ENCODE peak calls at places on chromosomes 1 and 21, in six cellular contexts. P is stimulated activated naive CD8-positive, alpha-beta T cell treated with anti-CD3 and anti-CD28 coated beads, Interleukin-15, Interleukin-2, amounts not matched to agents 100 U/mL and 50 U/mL, for 24 hours; W is caudate nucleus; O is astrocyte of the spinal cord; L is left cardiac atrium; G is T-helper 2 cell. S is an unnamed sample.

GRCh38 chr1:11147371-11147770 is 41.8 kb upstream of the ANGPTL7 start:
- DNase-seq in P (no peak), W (no peak), O (peak; percentile 9), L (no peak), G (no peak), S (no peak)

GRCh38 chr1:169115891-169116585 is 9.5 kb downstream of the ATP1B1 start:
- DNase-seq in P (no peak), W (no peak), O (no peak), L (peak; percentile 63), G (no peak), S (peak; percentile 41)

GRCh38 chr1:20366766-20367602 is 76.3 kb downstream of the VWA5B1 start:
- DNase-seq in P (no peak), W (no peak), O (peak; percentile 46), L (no peak), G (no peak), S (peak; percentile 88)

GRCh38 chr1:162386292-162387225 is 5.0 kb downstream of the C1orf226 start:
- DNase-seq in P (no peak), W (no peak), O (no peak), L (no peak), G (no peak), S (no peak)

GRCh38 chr1:53449693-53450092 is 9.5 kb upstream of the DMRTB1 start:
- DNase-seq in P (no peak), W (no peak), O (no peak), L (no peak), G (no peak), S (no peak)

GRCh38 chr1:151130837-151131586 is 15.4 kb downstream of the SEMA6C start:
- DNase-seq in P (peak; percentile 86), W (peak; percentile 50), O (peak; percentile 88), L (peak; percentile 88), G (peak; percentile 84), S (peak; percentile 95)

GRCh38 chr1:203273869-203274602 is 31.3 kb upstream of the BTG2 start:
- DNase-seq in P (peak; percentile 41), W (no peak), O (no peak), L (peak; percentile 70), G (peak; percentile 38), S (no peak)

GRCh38 chr21:37193676-37194075 is 73.5 kb downstream of the VPS26C start:
- DNase-seq in P (no peak), W (no peak), O (no peak), L (no peak), G (no peak), S (peak; percentile 18)

GRCh38 chr1:113192242-113192641 is 119.2 kb downstream of the LRIG2 start:
- DNase-seq in P (no peak), W (no peak), O (no peak), L (no peak), G (no peak), S (no peak)

GRCh38 chr1:229024528-229025119 is 246.3 kb upstream of the RAB4A start:
- DNase-seq in P (peak; percentile 14), W (no peak), O (peak; percentile 75), L (peak; percentile 85), G (no peak), S (peak; percentile 64)

GRCh38 chr1:225880636-225881035 is 1.5 kb downstream of the TMEM63A start:
- DNase-seq in P (no peak), W (no peak), O (no peak), L (no peak), G (no peak), S (no peak)

GRCh38 chr1:51284487-51284954 is 45.8 kb downstream of the TTC39A start:
- DNase-seq in P (no peak), W (no peak), O (peak; percentile 28), L (peak; percentile 47), G (no peak), S (no peak)

GRCh38 chr1:231618588-231619256 is 7.9 kb upstream of the DISC1 start:
- DNase-seq in P (no peak), W (no peak), O (no peak), L (no peak), G (no peak), S (no peak)

GRCh38 chr1:9061949-9062555 is 7.4 kb downstream of the SLC2A5 start:
- DNase-seq in P (no peak), W (no peak), O (peak; percentile 68), L (no peak), G (no peak), S (no peak)

GRCh38 chr1:162570718-162571117 is 9.2 kb downstream of the UAP1 start:
- DNase-seq in P (no peak), W (no peak), O (no peak), L (no peak), G (no peak), S (no peak)

GRCh38 chr1:157040802-157041201 is 4.7 kb downstream of the ARHGEF11 start:
- DNase-seq in P (no peak), W (no peak), O (peak; percentile 61), L (no peak), G (no peak), S (no peak)

GRCh38 chr1:1799716-1800115 is 21.4 kb upstream of the NADK start:
- DNase-seq in P (no peak), W (no peak), O (no peak), L (no peak), G (no peak), S (no peak)

GRCh38 chr21:22351076-22351475 is 1352.9 kb downstream of the NCAM2 start:
- DNase-seq in P (no peak), W (no peak), O (no peak), L (no peak), G (no peak), S (no peak)

GRCh38 chr1:171748651-171749050 is 6.8 kb upstream of the VAMP4 start:
- DNase-seq in P (no peak), W (no peak), O (no peak), L (no peak), G (no peak), S (no peak)

GRCh38 chr1:198359024-198359653 is 181.3 kb downstream of the ATP6V1G3 start:
- DNase-seq in P (no peak), W (no peak), O (peak; percentile 13), L (no peak), G (peak; percentile 58), S (no peak)

GRCh38 chr1:230408971-230409370 is 17.2 kb downstream of the PGBD5 start:
- DNase-seq in P (no peak), W (no peak), O (no peak), L (no peak), G (no peak), S (no peak)

GRCh38 chr1:213649373-213649772 is 338.4 kb upstream of the PROX1 start:
- DNase-seq in P (no peak), W (no peak), O (no peak), L (no peak), G (no peak), S (peak; percentile 46)

GRCh38 chr1:245014247-245015029 is 140.3 kb upstream of the KIF26B start:
- DNase-seq in P (no peak), W (no peak), O (no peak), L (no peak), G (no peak), S (no peak)

GRCh38 chr1:164559342-164560070 is 522 bp downstream of the PBX1 start:
- DNase-seq in P (no peak), W (no peak), O (peak; percentile 54), L (peak; percentile 44), G (no peak), S (peak; percentile 66)

GRCh38 chr1:187631381-187631675 is 802.6 kb downstream of the PLA2G4A start:
- DNase-seq in P (no peak), W (no peak), O (no peak), L (no peak), G (no peak), S (no peak)

GRCh38 chr21:37237764-37238163 is 29.4 kb downstream of the VPS26C start:
- DNase-seq in P (no peak), W (no peak), O (no peak), L (no peak), G (peak; percentile 32), S (no peak)

GRCh38 chr1:206470692-206471414 is 577 bp downstream of the IKBKE start:
- DNase-seq in P (peak; percentile 70), W (no peak), O (peak; percentile 85), L (no peak), G (peak; percentile 73), S (peak; percentile 64)

GRCh38 chr1:42957880-42958487 is 684 bp downstream of the SLC2A1 start:
- DNase-seq in P (peak; percentile 83), W (no peak), O (no peak), L (peak; percentile 50), G (peak; percentile 85), S (peak; percentile 57)

GRCh38 chr1:15951341-15952153 is 24.4 kb downstream of the ZBTB17 start:
- DNase-seq in P (peak; percentile 76), W (no peak), O (no peak), L (no peak), G (no peak), S (no peak)

GRCh38 chr1:10528066-10529014 is 53.6 kb downstream of the PEX14 start:
- DNase-seq in P (no peak), W (no peak), O (peak; percentile 87), L (peak; percentile 61), G (no peak), S (peak; percentile 59)

GRCh38 chr1:59006309-59006698 is 222.5 kb upstream of the JUN start:
- DNase-seq in P (no peak), W (no peak), O (no peak), L (no peak), G (no peak), S (no peak)

GRCh38 chr21:33196956-33197374 is 32.8 kb upstream of the IFNAR2 start:
- DNase-seq in P (peak; percentile 54), W (no peak), O (peak; percentile 56), L (peak; percentile 57), G (peak; percentile 63), S (peak; percentile 81)

GRCh38 chr1:68293609-68294353 is 61.5 kb upstream of the WLS start:
- DNase-seq in P (no peak), W (no peak), O (peak; percentile 89), L (peak; percentile 29), G (no peak), S (peak; percentile 95)

GRCh38 chr21:37166733-37167132 is 93.7 kb downstream of the TTC3 start:
- DNase-seq in P (no peak), W (no peak), O (no peak), L (no peak), G (peak; percentile 51), S (peak; percentile 12)